ENCODE peak calls at places on chromosome 4, in five cellular contexts. D is ovary, O is AG09319, V is KBM-7, H is osteocyte. S is an unnamed sample.

GRCh38 chr4:89357346-89357745 is 49.7 kb upstream of the GPRIN3 start:
- DNase-seq in H (no peak), D (no peak), O (no peak), V (no peak), S (no peak)

GRCh38 chr4:95290702-95291101 is 258.1 kb downstream of the UNC5C start:
- DNase-seq in V (no peak), O (no peak), H (no peak), D (no peak), S (no peak)

GRCh38 chr4:77393981-77394380 is 211.6 kb upstream of the CXCL13 start:
- DNase-seq in O (no peak), D (no peak), V (no peak), H (no peak), S (no peak)

GRCh38 chr4:133812954-133813353 is 388.6 kb downstream of the PABPC4L start:
- DNase-seq in D (no peak), V (no peak), H (no peak), O (no peak), S (no peak)

GRCh38 chr4:54495091-54495490 is 162.7 kb upstream of the KIT start:
- DNase-seq in V (no peak), O (no peak), D (no peak), H (no peak), S (no peak)

GRCh38 chr4:157220026-157220881 is at the start of gene GRIA2:
- DNase-seq in O (no peak), D (peak), H (peak), V (peak), S (peak)

GRCh38 chr4:113256946-113257345 is 207.5 kb downstream of the ANK2 start:
- DNase-seq in H (no peak), D (no peak), V (no peak), O (peak), S (no peak)

GRCh38 chr4:134885436-134885835 is 683.8 kb upstream of the PABPC4L start:
- DNase-seq in O (no peak), V (no peak), H (no peak), D (no peak), S (no peak)

GRCh38 chr4:167234388-167234881 is at the start of gene SPOCK3:
- DNase-seq in V (no peak), O (no peak), H (no peak), D (peak), S (peak)

GRCh38 chr4:77582151-77582550 is 23.5 kb upstream of the CXCL13 start:
- DNase-seq in O (no peak), V (no peak), H (no peak), D (no peak), S (no peak)

GRCh38 chr4:138816883-138817282 is 198.7 kb upstream of the NOCT start:
- DNase-seq in V (no peak), D (no peak), O (no peak), H (no peak), S (no peak)

GRCh38 chr4:105281016-105281415 is 134.3 kb downstream of the TET2 start:
- DNase-seq in V (no peak), D (no peak), O (no peak), H (no peak), S (no peak)

GRCh38 chr4:163544407-163545038 is 50.0 kb downstream of the TMA16 start:
- DNase-seq in D (peak), H (no peak), O (no peak), V (peak), S (peak)

GRCh38 chr4:2424581-2424980 is 5.8 kb downstream of the CFAP99 start:
- DNase-seq in V (no peak), O (no peak), D (no peak), H (no peak), S (no peak)

GRCh38 chr4:8866421-8866820 is 5.2 kb downstream of the HMX1 start:
- DNase-seq in O (no peak), H (no peak), D (no peak), V (no peak), S (no peak)

GRCh38 chr4:168612435-168613139 is 115.7 kb downstream of the PALLD start:
- DNase-seq in O (no peak), V (no peak), H (no peak), D (no peak), S (no peak)

GRCh38 chr4:68724426-68724825 is 54.0 kb upstream of the UGT2B15 start:
- DNase-seq in V (no peak), D (no peak), O (no peak), H (no peak), S (no peak)

GRCh38 chr4:173448919-173449641 is 50.2 kb upstream of the SCRG1 start:
- DNase-seq in H (no peak), O (no peak), D (no peak), V (no peak), S (no peak)

GRCh38 chr4:91064157-91064853 is 937.1 kb downstream of the CCSER1 start:
- DNase-seq in H (no peak), D (no peak), O (no peak), V (peak), S (no peak)

GRCh38 chr4:107721436-107722090 is 1.5 kb upstream of the PAPSS1 start:
- DNase-seq in H (no peak), V (no peak), D (peak), O (no peak), S (no peak)

GRCh38 chr4:10853196-10853595 is 168.6 kb upstream of the CLNK start:
- DNase-seq in D (no peak), V (no peak), O (no peak), H (no peak), S (no peak)

GRCh38 chr4:55080174-55080865 is 45.1 kb downstream of the KDR start:
- DNase-seq in D (no peak), H (no peak), V (no peak), O (peak), S (no peak)

GRCh38 chr4:2078584-2078983 is 19.5 kb downstream of the NAT8L start:
- DNase-seq in D (peak), H (no peak), O (no peak), V (no peak), S (no peak)

GRCh38 chr4:174266416-174266815 is 17.1 kb downstream of the FBXO8 start:
- DNase-seq in O (no peak), D (no peak), V (no peak), H (no peak), S (no peak)

GRCh38 chr4:72538006-72538405 is 31.0 kb downstream of the ADAMTS3 start:
- DNase-seq in O (no peak), H (no peak), D (no peak), V (no peak), S (no peak)

GRCh38 chr4:123632646-123633045 is 236.1 kb downstream of the SPRY1 start:
- DNase-seq in H (no peak), D (no peak), O (no peak), V (no peak), S (no peak)

GRCh38 chr4:179817317-179817716 is 2375.1 kb upstream of the AGA start:
- DNase-seq in D (no peak), H (no peak), V (peak), O (no peak), S (no peak)

GRCh38 chr4:8262637-8263322 is 6.8 kb upstream of the HTRA3 start:
- DNase-seq in V (no peak), D (peak), H (no peak), O (no peak), S (no peak)

GRCh38 chr4:89266128-89266527 is 41.5 kb downstream of the GPRIN3 start:
- DNase-seq in D (no peak), V (no peak), H (no peak), O (no peak), S (no peak)

GRCh38 chr4:81214518-81215218 is 354 bp downstream of the PRKG2 start:
- DNase-seq in V (no peak), O (no peak), D (no peak), H (no peak), S (no peak)

GRCh38 chr4:149980941-149981340 is 97.3 kb upstream of the DCLK2 start:
- DNase-seq in V (peak), O (no peak), H (no peak), D (peak), S (peak)

GRCh38 chr4:146165840-146166239 is 9.7 kb upstream of the LSM6 start:
- DNase-seq in D (no peak), V (no peak), H (no peak), O (peak), S (peak)

GRCh38 chr4:118755438-118756226 is 70.4 kb downstream of the METTL14 start:
- DNase-seq in V (no peak), O (no peak), D (no peak), H (no peak), S (no peak)

GRCh38 chr4:4859799-4860380 is 425 bp downstream of the MSX1 start:
- DNase-seq in H (no peak), V (peak), O (no peak), D (no peak), S (no peak)

GRCh38 chr4:100504086-100504874 is 13.5 kb downstream of the EMCN start:
- DNase-seq in D (no peak), O (no peak), V (no peak), H (no peak), S (no peak)